ENCODE peak calls at places on chromosomes 16 and 17, in eight cellular contexts. P is effector CD4-positive, alpha-beta T cell; U is NCI-H1048; X is fibroblast of lung; E is aorta; I is HL-60; R is RPMI7951; N is NCI-H1930. J is an unnamed sample.

GRCh38 chr16:7921360-7921759 is 588.7 kb downstream of the RBFOX1 start:
- DNase-seq in P (no peak), U (no peak), X (no peak), E (no peak), I (no peak), R (peak), N (no peak), J (no peak)

GRCh38 chr17:30380106-30380420 is 1.3 kb downstream of the CPD start:
- DNase-seq in P (no peak), U (no peak), X (peak), E (no peak), I (no peak), R (no peak), N (no peak), J (no peak)

GRCh38 chr16:78196527-78196926 is 97.1 kb downstream of the WWOX start:
- DNase-seq in P (no peak), U (no peak), X (no peak), E (no peak), I (no peak), R (no peak), N (no peak), J (peak)

GRCh38 chr17:75036643-75037268 is 10.0 kb downstream of the ATP5PD start:
- DNase-seq in P (peak), U (no peak), X (peak), E (peak), I (no peak), R (peak), N (no peak), J (peak)

GRCh38 chr16:65833171-65833871 is 533.2 kb upstream of the CDH5 start:
- DNase-seq in P (no peak), U (no peak), X (peak), E (no peak), I (no peak), R (peak), N (no peak), J (no peak)

GRCh38 chr16:8541868-8542267 is 48.4 kb downstream of the TMEM114 start:
- DNase-seq in P (no peak), U (no peak), X (no peak), E (no peak), I (no peak), R (no peak), N (no peak), J (no peak)

GRCh38 chr17:2797226-2797625 is 988 bp downstream of the RAP1GAP2 start:
- DNase-seq in P (no peak), U (no peak), X (no peak), E (no peak), I (no peak), R (no peak), N (no peak), J (no peak)

GRCh38 chr16:10339777-10340752 is 45.8 kb upstream of the ATF7IP2 start:
- DNase-seq in P (no peak), U (no peak), X (no peak), E (no peak), I (peak), R (no peak), N (no peak), J (no peak)

GRCh38 chr16:89004209-89004831 is 27.3 kb upstream of the CBFA2T3 start:
- DNase-seq in P (no peak), U (no peak), X (no peak), E (peak), I (no peak), R (peak), N (no peak), J (no peak)

GRCh38 chr16:53743149-53743566 is 39.2 kb downstream of the FTO start:
- DNase-seq in P (no peak), U (no peak), X (no peak), E (no peak), I (peak), R (peak), N (no peak), J (no peak)

GRCh38 chr17:41599680-41600079 is 12.9 kb downstream of the KRT16 start:
- DNase-seq in P (no peak), U (no peak), X (no peak), E (no peak), I (no peak), R (no peak), N (no peak), J (no peak)

GRCh38 chr17:29140051-29140582 is 40.1 kb downstream of the MYO18A start:
- DNase-seq in P (peak), U (no peak), X (peak), E (peak), I (peak), R (peak), N (no peak), J (no peak)

GRCh38 chr17:19000531-19001011 is 4.0 kb downstream of the FAM83G start:
- DNase-seq in P (no peak), U (no peak), X (peak), E (no peak), I (no peak), R (peak), N (no peak), J (no peak)

GRCh38 chr16:81005644-81006471 is 827 bp downstream of the CMC2 start:
- DNase-seq in P (no peak), U (no peak), X (no peak), E (no peak), I (no peak), R (peak), N (no peak), J (no peak)

GRCh38 chr16:49855822-49856740 is at the start of gene ZNF423:
- DNase-seq in P (no peak), U (no peak), X (no peak), E (no peak), I (no peak), R (no peak), N (no peak), J (no peak)

GRCh38 chr17:49694847-49695697 is 12.7 kb downstream of the SLC35B1 start:
- DNase-seq in P (peak), U (no peak), X (no peak), E (no peak), I (no peak), R (peak), N (no peak), J (no peak)

GRCh38 chr17:80839401-80839800 is 152.2 kb upstream of the CHMP6 start:
- DNase-seq in P (no peak), U (no peak), X (no peak), E (no peak), I (no peak), R (no peak), N (no peak), J (no peak)

GRCh38 chr16:80803341-80804060 is 897 bp downstream of the CDYL2 start:
- DNase-seq in P (peak), U (no peak), X (peak), E (peak), I (no peak), R (no peak), N (no peak), J (no peak)

GRCh38 chr16:14576532-14576931 is 53.5 kb downstream of the PARN start:
- DNase-seq in P (no peak), U (no peak), X (no peak), E (no peak), I (no peak), R (no peak), N (no peak), J (no peak)

J was measured in NCI-H1436 treated with DMSO at 0.1 percent for 48 hours.